ENCODE peak calls at places on chromosomes 7 and 10, in five cellular contexts. One of them, this sample, is unnamed.

GRCh38 chr10:130854151-130854550 is 457.4 kb downstream of the TCERG1L start:
- DNase-seq in endodermal cell: no peak
- DNase-seq in pancreas: no peak
- DNase-seq in coronary artery: no peak
- DNase-seq in neuronal stem cell: no peak
- DNase-seq in this sample: no peak

GRCh38 chr10:123389520-123389919 is 235.3 kb downstream of the BUB3 start:
- DNase-seq in endodermal cell: no peak
- DNase-seq in pancreas: no peak
- DNase-seq in coronary artery: no peak
- DNase-seq in neuronal stem cell: no peak
- DNase-seq in this sample: no peak

GRCh38 chr7:39527951-39528350 is 38.3 kb upstream of the YAE1 start:
- DNase-seq in endodermal cell: no peak
- DNase-seq in pancreas: no peak
- DNase-seq in coronary artery: no peak
- DNase-seq in neuronal stem cell: no peak
- DNase-seq in this sample: no peak

GRCh38 chr10:94097656-94098055 is 103.9 kb downstream of the PLCE1 start:
- DNase-seq in endodermal cell: peak
- DNase-seq in pancreas: no peak
- DNase-seq in coronary artery: no peak
- DNase-seq in neuronal stem cell: no peak
- DNase-seq in this sample: no peak

GRCh38 chr7:35386082-35386815 is 132.3 kb upstream of the TBX20 start:
- DNase-seq in endodermal cell: no peak
- DNase-seq in pancreas: no peak
- DNase-seq in coronary artery: no peak
- DNase-seq in neuronal stem cell: no peak
- DNase-seq in this sample: no peak

GRCh38 chr10:92544296-92544695 is 29.6 kb downstream of the IDE start:
- DNase-seq in endodermal cell: no peak
- DNase-seq in pancreas: no peak
- DNase-seq in coronary artery: no peak
- DNase-seq in neuronal stem cell: no peak
- DNase-seq in this sample: no peak

GRCh38 chr7:95628831-95629439 is 32.6 kb upstream of the PDK4 start:
- DNase-seq in endodermal cell: no peak
- DNase-seq in pancreas: no peak
- DNase-seq in coronary artery: no peak
- DNase-seq in neuronal stem cell: no peak
- DNase-seq in this sample: no peak

GRCh38 chr7:157337316-157338149 is 729 bp downstream of the DNAJB6 start:
- DNase-seq in endodermal cell: peak
- DNase-seq in pancreas: peak
- DNase-seq in coronary artery: peak
- DNase-seq in neuronal stem cell: no peak
- DNase-seq in this sample: peak

GRCh38 chr7:151346180-151346769 is 4.7 kb downstream of the NUB1 start:
- DNase-seq in endodermal cell: no peak
- DNase-seq in pancreas: no peak
- DNase-seq in coronary artery: no peak
- DNase-seq in neuronal stem cell: no peak
- DNase-seq in this sample: no peak

GRCh38 chr10:33618196-33618595 is 283.7 kb upstream of the NRP1 start:
- DNase-seq in endodermal cell: no peak
- DNase-seq in pancreas: no peak
- DNase-seq in coronary artery: no peak
- DNase-seq in neuronal stem cell: no peak
- DNase-seq in this sample: no peak

GRCh38 chr10:100008708-100009282 is 952 bp downstream of the DNMBP start:
- DNase-seq in endodermal cell: no peak
- DNase-seq in pancreas: no peak
- DNase-seq in coronary artery: no peak
- DNase-seq in neuronal stem cell: no peak
- DNase-seq in this sample: no peak

GRCh38 chr10:100007239-100008141 is 2.3 kb downstream of the DNMBP start:
- DNase-seq in endodermal cell: no peak
- DNase-seq in pancreas: no peak
- DNase-seq in coronary artery: no peak
- DNase-seq in neuronal stem cell: no peak
- DNase-seq in this sample: no peak

GRCh38 chr10:100008142-100008522 is 1.6 kb downstream of the DNMBP start:
- DNase-seq in endodermal cell: no peak
- DNase-seq in pancreas: no peak
- DNase-seq in coronary artery: no peak
- DNase-seq in neuronal stem cell: no peak
- DNase-seq in this sample: no peak

GRCh38 chr10:100006241-100006886 is 3.4 kb downstream of the DNMBP start:
- DNase-seq in endodermal cell: no peak
- DNase-seq in pancreas: no peak
- DNase-seq in coronary artery: no peak
- DNase-seq in neuronal stem cell: no peak
- DNase-seq in this sample: no peak

GRCh38 chr10:100004805-100005510 is 4.8 kb downstream of the DNMBP start:
- DNase-seq in endodermal cell: no peak
- DNase-seq in pancreas: no peak
- DNase-seq in coronary artery: no peak
- DNase-seq in neuronal stem cell: no peak
- DNase-seq in this sample: no peak
- H3K27ac ChIP-seq in endodermal cell: no peak
- H3K27ac ChIP-seq in pancreas: no peak
- H3K27ac ChIP-seq in coronary artery: no peak
- H3K27ac ChIP-seq in neuronal stem cell: no peak
- H3K27ac ChIP-seq in this sample: no peak

GRCh38 chr10:112366992-112367391 is 6.9 kb upstream of the ACSL5 start:
- DNase-seq in endodermal cell: no peak
- DNase-seq in pancreas: no peak
- DNase-seq in coronary artery: peak
- DNase-seq in neuronal stem cell: no peak
- DNase-seq in this sample: no peak

GRCh38 chr10:112365014-112365432 is 8.9 kb upstream of the ACSL5 start:
- DNase-seq in endodermal cell: no peak
- DNase-seq in pancreas: no peak
- DNase-seq in coronary artery: no peak
- DNase-seq in neuronal stem cell: no peak
- DNase-seq in this sample: no peak

GRCh38 chr10:112367516-112367915 is 6.4 kb upstream of the ACSL5 start:
- DNase-seq in endodermal cell: no peak
- DNase-seq in pancreas: no peak
- DNase-seq in coronary artery: peak
- DNase-seq in neuronal stem cell: no peak
- DNase-seq in this sample: no peak

GRCh38 chr10:112363696-112364688 is 9.9 kb upstream of the ACSL5 start:
- DNase-seq in endodermal cell: no peak
- DNase-seq in pancreas: no peak
- DNase-seq in coronary artery: peak
- DNase-seq in neuronal stem cell: no peak
- DNase-seq in this sample: no peak

GRCh38 chr10:112365451-112365850 is 8.5 kb upstream of the ACSL5 start:
- DNase-seq in endodermal cell: no peak
- DNase-seq in pancreas: no peak
- DNase-seq in coronary artery: no peak
- DNase-seq in neuronal stem cell: no peak
- DNase-seq in this sample: no peak
- H3K27ac ChIP-seq in endodermal cell: no peak
- H3K27ac ChIP-seq in pancreas: no peak
- H3K27ac ChIP-seq in coronary artery: no peak
- H3K27ac ChIP-seq in neuronal stem cell: no peak
- H3K27ac ChIP-seq in this sample: no peak

GRCh38 chr10:7302393-7303054 is 108.3 kb downstream of the SFMBT2 start:
- DNase-seq in endodermal cell: no peak
- DNase-seq in pancreas: no peak
- DNase-seq in coronary artery: no peak
- DNase-seq in neuronal stem cell: peak
- DNase-seq in this sample: peak

GRCh38 chr10:7298495-7298894 is 112.3 kb downstream of the SFMBT2 start:
- DNase-seq in endodermal cell: no peak
- DNase-seq in pancreas: no peak
- DNase-seq in coronary artery: no peak
- DNase-seq in neuronal stem cell: no peak
- DNase-seq in this sample: no peak

GRCh38 chr10:7303067-7303629 is 107.7 kb downstream of the SFMBT2 start:
- DNase-seq in endodermal cell: no peak
- DNase-seq in pancreas: no peak
- DNase-seq in coronary artery: no peak
- DNase-seq in neuronal stem cell: no peak
- DNase-seq in this sample: no peak

GRCh38 chr10:7301039-7301768 is 109.6 kb downstream of the SFMBT2 start:
- DNase-seq in endodermal cell: peak
- DNase-seq in pancreas: no peak
- DNase-seq in coronary artery: no peak
- DNase-seq in neuronal stem cell: no peak
- DNase-seq in this sample: peak

GRCh38 chr10:7300327-7300726 is 110.5 kb downstream of the SFMBT2 start:
- DNase-seq in endodermal cell: peak
- DNase-seq in pancreas: no peak
- DNase-seq in coronary artery: no peak
- DNase-seq in neuronal stem cell: no peak
- DNase-seq in this sample: no peak
- H3K27ac ChIP-seq in endodermal cell: no peak
- H3K27ac ChIP-seq in pancreas: no peak
- H3K27ac ChIP-seq in coronary artery: no peak
- H3K27ac ChIP-seq in neuronal stem cell: no peak
- H3K27ac ChIP-seq in this sample: no peak

DNA sequence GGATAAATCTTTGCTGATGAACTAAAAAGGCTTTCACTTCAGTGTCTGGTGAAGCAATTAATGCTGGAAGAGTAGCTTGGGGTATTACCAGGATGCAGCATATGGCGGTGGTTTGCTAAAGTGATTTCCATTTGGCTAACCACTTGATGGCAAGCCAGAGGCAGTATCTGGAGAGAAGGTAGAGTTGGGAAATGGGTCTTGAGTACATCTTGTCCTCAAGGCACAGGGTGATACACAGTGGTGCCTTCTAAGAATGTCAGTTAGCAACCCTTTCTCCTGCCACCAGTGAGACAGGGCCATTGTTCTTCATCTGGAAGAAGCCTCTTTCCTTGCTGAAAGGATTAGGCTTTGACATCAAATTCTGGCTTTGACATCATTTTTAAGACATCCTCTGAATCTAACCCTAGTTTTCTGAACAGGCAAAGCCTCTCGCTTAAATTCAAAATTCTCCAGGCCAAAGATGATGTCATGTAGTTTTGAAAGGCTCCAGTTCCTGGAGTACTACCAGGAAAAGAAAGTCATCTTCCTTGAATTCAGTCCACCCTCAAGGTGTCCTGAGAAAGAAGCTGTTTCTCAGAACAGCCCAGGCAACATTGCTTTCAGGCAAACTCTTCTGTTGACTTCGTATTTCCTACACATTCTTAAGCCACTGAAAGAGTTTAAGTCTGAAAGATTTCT is 162.4 kb downstream of the ARID5B start:
- DNase-seq in endodermal cell: no peak
- DNase-seq in pancreas: no peak
- DNase-seq in coronary artery: no peak
- DNase-seq in neuronal stem cell: no peak
- DNase-seq in this sample: no peak
- H3K27ac ChIP-seq in endodermal cell: no peak
- H3K27ac ChIP-seq in pancreas: no peak
- H3K27ac ChIP-seq in coronary artery: peak
- H3K27ac ChIP-seq in neuronal stem cell: no peak
- H3K27ac ChIP-seq in this sample: no peak

GRCh38 chr7:142809671-142810070 is 38.9 kb downstream of the PRSS2 start:
- DNase-seq in endodermal cell: peak
- DNase-seq in pancreas: no peak
- DNase-seq in coronary artery: no peak
- DNase-seq in neuronal stem cell: no peak
- DNase-seq in this sample: no peak

GRCh38 chr7:142808461-142808801 is 37.7 kb downstream of the PRSS2 start:
- DNase-seq in endodermal cell: peak
- DNase-seq in pancreas: no peak
- DNase-seq in coronary artery: no peak
- DNase-seq in neuronal stem cell: no peak
- DNase-seq in this sample: no peak

GRCh38 chr7:142807855-142808460 is 37.2 kb downstream of the PRSS2 start:
- DNase-seq in endodermal cell: no peak
- DNase-seq in pancreas: no peak
- DNase-seq in coronary artery: no peak
- DNase-seq in neuronal stem cell: no peak
- DNase-seq in this sample: no peak

GRCh38 chr7:142806957-142807356 is 36.2 kb downstream of the PRSS2 start:
- DNase-seq in endodermal cell: no peak
- DNase-seq in pancreas: no peak
- DNase-seq in coronary artery: no peak
- DNase-seq in neuronal stem cell: no peak
- DNase-seq in this sample: no peak

DNA sequence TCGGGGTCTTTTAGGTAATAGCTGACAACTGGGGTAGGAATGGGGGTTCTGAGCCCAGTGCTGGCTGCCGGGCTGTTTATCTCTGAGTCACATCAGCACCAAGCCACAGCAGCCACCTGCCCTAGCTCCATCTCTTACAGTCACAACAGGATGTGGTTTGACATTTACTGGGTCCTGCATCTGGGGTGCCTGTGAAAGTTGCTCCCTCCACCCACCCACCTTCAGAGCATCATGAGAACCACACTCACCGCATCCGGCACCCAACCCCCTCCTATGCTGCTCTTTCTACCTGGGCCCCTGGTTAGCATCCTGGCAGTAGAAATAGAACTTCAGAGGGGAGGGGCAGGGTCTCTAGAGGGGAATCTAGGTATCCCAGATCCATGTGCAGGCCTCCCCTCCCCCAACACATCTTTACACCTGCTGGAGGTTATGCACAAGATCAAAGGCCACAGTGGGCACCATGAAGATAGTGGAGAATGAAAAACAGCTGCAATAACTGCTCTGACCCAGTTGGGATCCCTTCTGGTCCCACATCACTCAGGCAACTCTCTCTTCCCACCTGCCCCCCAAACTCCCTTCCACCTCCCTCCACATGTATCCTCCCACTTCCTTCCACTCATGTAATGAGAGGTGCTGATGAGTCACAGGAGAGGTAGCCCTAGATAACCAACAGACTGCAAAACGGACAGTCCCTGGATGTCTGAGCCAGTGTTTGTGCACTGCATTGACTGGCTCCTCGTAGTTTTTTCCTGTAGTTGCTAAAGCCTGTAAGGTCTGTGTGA is 38.2 kb downstream of the PRSS2 start:
- DNase-seq in endodermal cell: peak
- DNase-seq in pancreas: no peak
- DNase-seq in coronary artery: peak
- DNase-seq in neuronal stem cell: no peak
- DNase-seq in this sample: no peak
- H3K27ac ChIP-seq in endodermal cell: no peak
- H3K27ac ChIP-seq in pancreas: no peak
- H3K27ac ChIP-seq in coronary artery: no peak
- H3K27ac ChIP-seq in neuronal stem cell: no peak
- H3K27ac ChIP-seq in this sample: no peak

This sample was measured in neural progenitor cell.